ENCODE peak calls at places on chromosome 10, in nine cellular contexts. B is A673; W is cardiac muscle cell; T is upper lobe of right lung; H is GM23248; G is IMR-90; R is CD8-positive, alpha-beta memory T cell; F is RWPE1; E is fibroblast of lung. Y is an unnamed sample.

GRCh38 chr10:27744478-27745379 is 890 bp downstream of the MKX start:
- DNase-seq in B (peak), W (peak), T (peak), H (peak), G (peak), R (no peak), F (no peak), E (peak), Y (no peak)

GRCh38 chr10:23439920-23440875 is 1.3 kb downstream of the OTUD1 start:
- DNase-seq in B (peak), W (peak), T (peak), H (peak), G (peak), R (peak), F (peak), E (peak), Y (no peak)

GRCh38 chr10:18325889-18326531 is 185.8 kb downstream of the CACNB2 start:
- DNase-seq in B (no peak), W (no peak), T (no peak), H (no peak), G (peak), R (no peak), F (no peak), E (peak), Y (no peak)

GRCh38 chr10:70331486-70332268 is 47.9 kb upstream of the NPFFR1 start:
- DNase-seq in B (peak), W (peak), T (no peak), H (peak), G (peak), R (no peak), F (peak), E (peak), Y (no peak)

GRCh38 chr10:26468691-26469090 is 30.6 kb downstream of the APBB1IP start:
- DNase-seq in B (no peak), W (no peak), T (no peak), H (peak), G (no peak), R (peak), F (no peak), E (no peak), Y (no peak)

GRCh38 chr10:22992621-22993020 is 64.8 kb downstream of the ARMC3 start:
- DNase-seq in B (no peak), W (no peak), T (no peak), H (no peak), G (no peak), R (no peak), F (no peak), E (no peak), Y (no peak)

GRCh38 chr10:112353046-112353445 is 20.9 kb upstream of the ACSL5 start:
- DNase-seq in B (no peak), W (no peak), T (no peak), H (no peak), G (no peak), R (no peak), F (no peak), E (no peak), Y (no peak)

GRCh38 chr10:109253306-109253705 is 670.0 kb downstream of the XPNPEP1 start:
- DNase-seq in B (no peak), W (no peak), T (no peak), H (no peak), G (no peak), R (no peak), F (no peak), E (no peak), Y (no peak)

GRCh38 chr10:32692174-32692573 is 246.2 kb downstream of the CCDC7 start:
- DNase-seq in B (peak), W (peak), T (no peak), H (peak), G (peak), R (no peak), F (peak), E (peak), Y (no peak)

GRCh38 chr10:34079702-34080484 is 735.2 kb downstream of the PARD3 start:
- DNase-seq in B (no peak), W (no peak), T (no peak), H (no peak), G (no peak), R (no peak), F (no peak), E (no peak), Y (no peak)

GRCh38 chr10:34721201-34721840 is 93.8 kb downstream of the PARD3 start:
- DNase-seq in B (peak), W (peak), T (no peak), H (peak), G (peak), R (no peak), F (peak), E (peak), Y (no peak)

GRCh38 chr10:81179324-81179723 is 641.6 kb downstream of the SH2D4B start:
- DNase-seq in B (peak), W (no peak), T (no peak), H (no peak), G (no peak), R (no peak), F (no peak), E (no peak), Y (no peak)

GRCh38 chr10:124936813-124937212 is 5.1 kb upstream of the ZRANB1 start:
- DNase-seq in B (no peak), W (no peak), T (no peak), H (no peak), G (no peak), R (no peak), F (no peak), E (no peak), Y (no peak)

GRCh38 chr10:3482200-3482993 is 302.6 kb downstream of the KLF6 start:
- DNase-seq in B (peak), W (peak), T (peak), H (peak), G (peak), R (no peak), F (peak), E (peak), Y (no peak)

GRCh38 chr10:77442790-77443189 is 194.8 kb downstream of the KCNMA1 start:
- DNase-seq in B (no peak), W (no peak), T (no peak), H (no peak), G (no peak), R (no peak), F (no peak), E (no peak), Y (no peak)

GRCh38 chr10:49154641-49155040 is 20.8 kb upstream of the FAM170B start:
- DNase-seq in B (no peak), W (no peak), T (no peak), H (no peak), G (no peak), R (no peak), F (no peak), E (no peak), Y (no peak)

GRCh38 chr10:29895436-29895835 is 163.9 kb downstream of the JCAD start:
- DNase-seq in B (peak), W (peak), T (no peak), H (peak), G (peak), R (no peak), F (no peak), E (peak), Y (no peak)

GRCh38 chr10:79152423-79152817 is 83.7 kb downstream of the ZMIZ1 start:
- DNase-seq in B (no peak), W (peak), T (no peak), H (peak), G (no peak), R (no peak), F (peak), E (no peak), Y (no peak)

GRCh38 chr10:23196915-23197314 is 4.8 kb downstream of the PTF1A start:
- DNase-seq in B (no peak), W (no peak), T (no peak), H (no peak), G (no peak), R (no peak), F (no peak), E (no peak), Y (no peak)

GRCh38 chr10:123552760-123553554 is 113.2 kb upstream of the GPR26 start:
- DNase-seq in B (no peak), W (no peak), T (no peak), H (no peak), G (no peak), R (no peak), F (no peak), E (no peak), Y (no peak)

GRCh38 chr10:326894-327635 is 191.8 kb downstream of the ZMYND11 start:
- DNase-seq in B (no peak), W (no peak), T (peak), H (no peak), G (no peak), R (no peak), F (no peak), E (no peak), Y (no peak)

DNA sequence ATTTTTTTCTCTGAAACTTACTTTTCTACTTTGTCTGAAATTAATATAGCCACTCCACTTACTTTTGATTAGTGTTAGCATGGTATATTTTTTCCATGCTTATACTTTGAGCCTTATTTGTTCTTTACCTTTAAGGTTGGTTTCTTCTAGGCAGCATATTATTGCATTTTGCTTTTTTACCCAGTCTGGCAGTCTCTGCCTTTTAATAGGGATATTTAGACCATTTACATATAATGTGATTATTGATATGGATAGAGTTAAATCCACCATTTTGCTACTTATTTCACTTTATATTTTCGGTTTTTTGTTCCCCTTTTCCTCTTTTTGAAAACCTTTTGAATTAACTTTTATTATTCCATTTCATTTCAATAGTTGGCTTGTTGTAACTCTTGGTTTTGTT is 30.3 kb downstream of the CYP26A1 start:
- DNase-seq in B (no peak), W (no peak), T (no peak), H (no peak), G (no peak), R (no peak), F (no peak), E (no peak), Y (no peak)
- H3K27ac ChIP-seq in B (no peak), W (no peak), T (no peak), H (no peak), G (no peak), R (no peak), F (no peak), E (no peak), Y (no peak)

GRCh38 chr10:11171452-11171851 is 153.8 kb downstream of the CELF2 start:
- DNase-seq in B (no peak), W (no peak), T (no peak), H (no peak), G (no peak), R (no peak), F (no peak), E (no peak), Y (no peak)
- H3K27ac ChIP-seq in B (no peak), W (no peak), T (peak), H (no peak), G (no peak), R (peak), F (no peak), E (no peak), Y (peak)

GRCh38 chr10:13956826-13957225 is 370.1 kb downstream of the PRPF18 start:
- DNase-seq in B (no peak), W (peak), T (peak), H (peak), G (peak), R (no peak), F (no peak), E (peak), Y (no peak)

GRCh38 chr10:13953371-13953770 is 366.6 kb downstream of the PRPF18 start:
- DNase-seq in B (no peak), W (no peak), T (no peak), H (peak), G (peak), R (no peak), F (no peak), E (no peak), Y (no peak)

GRCh38 chr10:13957856-13958255 is 371.1 kb downstream of the PRPF18 start:
- DNase-seq in B (no peak), W (no peak), T (no peak), H (no peak), G (no peak), R (no peak), F (no peak), E (no peak), Y (no peak)

GRCh38 chr10:13959443-13960359 is 371.0 kb downstream of the FRMD4A start:
- DNase-seq in B (no peak), W (no peak), T (no peak), H (no peak), G (no peak), R (no peak), F (no peak), E (no peak), Y (no peak)

GRCh38 chr10:13955426-13955825 is 368.7 kb downstream of the PRPF18 start:
- DNase-seq in B (no peak), W (no peak), T (no peak), H (no peak), G (no peak), R (no peak), F (no peak), E (no peak), Y (no peak)
- H3K27ac ChIP-seq in B (no peak), W (no peak), T (no peak), H (no peak), G (no peak), R (no peak), F (no peak), E (no peak), Y (no peak)

GRCh38 chr10:121312582-121312981 is 285.7 kb downstream of the FGFR2 start:
- DNase-seq in B (no peak), W (peak), T (no peak), H (no peak), G (no peak), R (no peak), F (no peak), E (no peak), Y (no peak)
- H3K27ac ChIP-seq in B (no peak), W (no peak), T (no peak), H (no peak), G (no peak), R (no peak), F (no peak), E (no peak), Y (peak)

GRCh38 chr10:74977072-74977471 is 134.4 kb upstream of the SAMD8 start:
- DNase-seq in B (no peak), W (no peak), T (no peak), H (no peak), G (no peak), R (no peak), F (no peak), E (no peak), Y (no peak)

GRCh38 chr10:74981831-74982633 is 129.4 kb upstream of the SAMD8 start:
- DNase-seq in B (no peak), W (no peak), T (no peak), H (no peak), G (no peak), R (no peak), F (no peak), E (no peak), Y (no peak)

GRCh38 chr10:74976565-74976964 is 134.9 kb upstream of the SAMD8 start:
- DNase-seq in B (no peak), W (no peak), T (no peak), H (no peak), G (no peak), R (no peak), F (no peak), E (no peak), Y (no peak)

GRCh38 chr10:74975758-74976157 is 135.7 kb upstream of the SAMD8 start:
- DNase-seq in B (no peak), W (no peak), T (no peak), H (no peak), G (no peak), R (no peak), F (no peak), E (no peak), Y (no peak)

GRCh38 chr10:74977913-74978847 is 133.3 kb upstream of the SAMD8 start:
- DNase-seq in B (no peak), W (no peak), T (no peak), H (no peak), G (no peak), R (peak), F (no peak), E (no peak), Y (no peak)
- H3K27ac ChIP-seq in B (no peak), W (no peak), T (no peak), H (no peak), G (no peak), R (no peak), F (no peak), E (no peak), Y (no peak)

DNA sequence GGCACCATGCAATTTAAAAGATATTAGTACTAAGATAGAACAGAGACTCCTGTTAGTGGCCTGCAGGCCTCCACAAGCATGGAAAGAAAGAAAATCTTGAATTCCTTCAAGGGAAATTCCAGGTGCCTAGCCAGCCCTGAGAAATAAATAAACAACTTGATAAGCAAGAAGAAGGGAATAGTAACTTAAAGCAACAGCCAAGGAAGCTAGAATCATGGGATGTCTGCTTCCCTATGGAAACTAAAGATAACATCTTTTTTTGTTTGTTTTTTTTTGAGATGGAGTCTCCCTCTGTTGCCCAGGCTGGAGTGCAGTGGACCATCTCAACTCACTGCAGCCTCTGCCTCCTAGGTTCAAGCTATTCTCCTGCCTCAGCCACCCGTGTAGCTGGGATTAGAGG is 128.6 kb downstream of the SKIDA1 start:
- DNase-seq in B (no peak), W (no peak), T (no peak), H (no peak), G (peak), R (no peak), F (no peak), E (no peak), Y (no peak)
- H3K27ac ChIP-seq in B (no peak), W (no peak), T (no peak), H (no peak), G (no peak), R (no peak), F (no peak), E (no peak), Y (no peak)

DNA sequence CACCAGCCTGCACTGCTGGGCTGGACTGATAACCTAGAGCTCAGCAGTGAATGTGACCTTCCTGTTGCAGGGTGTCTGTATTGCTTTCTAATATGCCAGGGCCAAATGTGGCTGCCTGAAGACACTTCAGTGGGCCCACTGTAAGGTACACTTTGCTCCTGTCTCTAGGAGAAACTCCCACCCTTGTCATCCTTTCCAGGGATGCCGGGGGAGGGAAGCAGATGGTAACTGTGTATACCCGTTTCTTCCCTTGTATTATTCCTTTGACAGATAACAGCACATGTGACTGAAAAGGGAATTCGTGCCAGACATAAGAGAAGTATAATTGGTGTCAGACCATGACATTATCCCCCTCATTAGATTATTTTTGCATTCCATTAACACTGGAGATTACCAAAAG is 317.7 kb downstream of the CAMK1D start:
- DNase-seq in B (no peak), W (no peak), T (no peak), H (no peak), G (no peak), R (no peak), F (no peak), E (no peak), Y (no peak)
- H3K27ac ChIP-seq in B (no peak), W (no peak), T (no peak), H (no peak), G (no peak), R (no peak), F (no peak), E (no peak), Y (no peak)

Y was measured in esophagus squamous epithelium.